ENCODE peak calls at places on chromosomes 5 and 9, in six cellular contexts. M is stomach, V is H1, P is transverse colon, K is suprapubic skin, U is K562. W is an unnamed sample.

GRCh38 chr9:98168952-98169488 is 23.4 kb downstream of the CORO2A start:
- DNase-seq in P (peak; percentile 63), K (no peak), M (peak; percentile 56), V (no peak), U (peak; percentile 73), W (no peak)

GRCh38 chr5:136729901-136730355 is 364.6 kb upstream of the TRPC7 start:
- DNase-seq in V (no peak), K (no peak), M (no peak), U (no peak), P (no peak), W (no peak)

GRCh38 chr5:79512692-79513518 is 1.0 kb downstream of the HOMER1 start:
- DNase-seq in M (no peak), U (peak; percentile 16), P (no peak), V (no peak), K (no peak), W (no peak)

GRCh38 chr5:127785098-127785927 is 82.1 kb downstream of the CCDC192 start:
- DNase-seq in V (no peak), M (no peak), U (no peak), P (no peak), K (no peak), W (no peak)

GRCh38 chr5:169265888-169266287 is 35.1 kb downstream of the SLIT3 start:
- DNase-seq in V (no peak), M (no peak), U (peak; percentile 36), K (no peak), P (no peak), W (no peak)

GRCh38 chr9:123397975-123398374 is 42.0 kb downstream of the CRB2 start:
- DNase-seq in U (no peak), V (no peak), P (no peak), K (no peak), M (no peak), W (no peak)

GRCh38 chr9:127303830-127304229 is 39.3 kb downstream of the GARNL3 start:
- DNase-seq in K (no peak), V (no peak), M (no peak), P (no peak), U (no peak), W (no peak)

GRCh38 chr5:136087961-136088871 is 44.4 kb upstream of the SMAD5 start:
- DNase-seq in P (peak; percentile 82), M (peak; percentile 76), U (peak; percentile 60), V (no peak), K (peak; percentile 75), W (peak; percentile 50)

GRCh38 chr9:73158723-73159122 is 7.1 kb downstream of the ANXA1 start:
- DNase-seq in V (no peak), M (no peak), P (no peak), K (no peak), U (no peak), W (no peak)

GRCh38 chr5:124806026-124806856 is 59.8 kb upstream of the ZNF608 start:
- DNase-seq in K (peak; percentile 69), V (peak; percentile 10), U (peak; percentile 34), M (peak; percentile 89), P (peak; percentile 86), W (peak; percentile 88)

GRCh38 chr9:37329576-37329975 is 92.9 kb upstream of the GRHPR start:
- DNase-seq in V (no peak), M (no peak), U (no peak), K (no peak), P (no peak), W (no peak)

GRCh38 chr5:15446552-15446951 is 53.4 kb upstream of the FBXL7 start:
- DNase-seq in M (no peak), U (no peak), P (no peak), K (no peak), V (no peak), W (no peak)

GRCh38 chr9:129597355-129598088 is 23.4 kb downstream of the C9orf50 start:
- DNase-seq in M (peak; percentile 92), U (no peak), K (no peak), V (no peak), P (peak; percentile 62), W (peak; percentile 95)

GRCh38 chr5:180431932-180432331 is 62.2 kb upstream of the CNOT6 start:
- DNase-seq in K (no peak), M (no peak), U (no peak), V (no peak), P (no peak), W (no peak)

GRCh38 chr5:175170899-175171298 is 273.1 kb downstream of the DRD1 start:
- DNase-seq in P (no peak), K (no peak), V (no peak), M (no peak), U (no peak), W (no peak)

GRCh38 chr9:38186372-38187115 is 117.5 kb upstream of the SHB start:
- DNase-seq in K (no peak), U (no peak), V (no peak), P (no peak), M (no peak), W (no peak)

GRCh38 chr5:98105651-98106050 is 667.8 kb upstream of the RGMB start:
- DNase-seq in V (no peak), U (no peak), M (no peak), K (no peak), P (no peak), W (no peak)

GRCh38 chr9:114225534-114226288 is 70.4 kb downstream of the COL27A1 start:
- DNase-seq in P (no peak), K (no peak), U (no peak), V (no peak), M (no peak), W (no peak)

GRCh38 chr5:156824800-156825199 is 25.3 kb upstream of the PPP1R2B start:
- DNase-seq in U (no peak), K (no peak), V (no peak), P (no peak), M (no peak), W (no peak)

GRCh38 chr5:42655982-42656660 is 100.5 kb upstream of the CCDC152 start:
- DNase-seq in P (no peak), M (no peak), U (no peak), V (no peak), K (no peak), W (no peak)

GRCh38 chr9:130780865-130781504 is 54.1 kb upstream of the ABL1 start:
- DNase-seq in K (peak; percentile 78), V (no peak), P (peak; percentile 55), M (no peak), U (no peak), W (no peak)

GRCh38 chr5:133240425-133241091 is 188.7 kb downstream of the HSPA4 start:
- DNase-seq in V (no peak), M (peak; percentile 50), U (peak; percentile 93), K (no peak), P (no peak), W (no peak)
- TF ChIP-seq EP300 in V (no peak), M (no peak), U (peak; percentile 91), K (no peak), P (no peak), W (no peak)

GRCh38 chr9:29063031-29063430 is 1489.8 kb upstream of the C9orf72 start:
- DNase-seq in K (no peak), V (no peak), P (no peak), M (no peak), U (no peak), W (no peak)

GRCh38 chr9:29062446-29062845 is 1489.2 kb upstream of the C9orf72 start:
- DNase-seq in V (no peak), K (no peak), P (no peak), M (no peak), U (no peak), W (no peak)
- TF ChIP-seq POLR2AphosphoS5 in V (no peak), K (no peak), P (no peak), M (no peak), U (no peak), W (no peak)

GRCh38 chr5:178125253-178125916 is 5.4 kb upstream of the RMND5B start:
- DNase-seq in P (no peak), V (no peak), M (no peak), K (no peak), U (no peak), W (no peak)

GRCh38 chr5:178129296-178129695 is 1.5 kb upstream of the RMND5B start:
- DNase-seq in K (no peak), M (no peak), V (no peak), P (no peak), U (no peak), W (no peak)

GRCh38 chr5:178126556-178126955 is 4.3 kb upstream of the RMND5B start:
- DNase-seq in K (no peak), M (no peak), P (no peak), V (peak; percentile 77), U (no peak), W (no peak)

GRCh38 chr5:178131446-178131996 is 707 bp downstream of the RMND5B start:
- DNase-seq in M (no peak), U (no peak), K (no peak), P (no peak), V (no peak), W (no peak)

DNA sequence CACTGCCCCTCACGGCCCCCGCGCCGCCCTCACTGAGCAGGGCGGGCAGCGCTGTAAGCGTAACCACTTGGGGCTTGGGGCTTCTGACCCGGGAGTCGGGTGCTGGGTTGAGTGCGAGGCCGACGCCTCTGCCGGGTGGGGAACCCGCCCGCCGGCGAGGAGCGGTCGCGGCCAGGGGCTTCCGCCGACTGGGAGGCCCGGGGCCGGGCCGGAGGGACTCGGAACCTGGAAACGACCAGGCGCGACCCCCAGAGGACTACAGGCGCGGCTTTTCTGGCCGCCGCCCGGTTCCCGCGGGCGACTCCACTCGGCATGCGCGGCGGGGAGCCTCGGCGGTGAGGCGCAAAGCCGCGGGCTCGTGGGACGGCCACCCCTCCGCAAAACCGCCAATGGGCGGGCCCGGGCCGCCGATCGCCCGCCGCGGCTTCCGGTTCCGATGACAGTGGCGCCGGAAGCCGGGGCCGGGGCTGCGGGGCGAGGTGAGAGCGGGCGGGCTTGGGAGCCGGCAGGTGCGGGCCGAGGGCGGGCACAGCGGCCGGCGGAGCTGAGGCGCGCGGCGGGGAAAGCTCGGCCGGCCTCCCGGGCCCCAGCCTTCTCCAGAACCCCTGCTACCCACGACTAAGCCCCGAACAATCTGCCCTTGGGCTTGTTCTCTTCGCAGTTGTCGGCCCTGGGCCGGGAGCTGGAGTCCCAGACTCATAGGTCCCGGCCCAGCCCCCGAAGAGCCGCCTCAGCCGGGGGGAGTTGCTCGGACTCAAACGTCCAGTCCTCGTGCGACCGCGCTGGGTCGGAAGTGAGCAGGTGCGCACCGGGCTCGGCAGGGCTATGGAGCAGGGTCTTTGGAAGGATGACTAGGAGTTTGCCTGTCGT is at the start of gene RMND5B:
- DNase-seq in V (no peak), P (peak; percentile 90), M (peak; percentile 90), K (peak; percentile 86), U (peak; percentile 89), W (peak; percentile 98)
- TF ChIP-seq POLR2A in V (no peak), P (peak; percentile 71), M (no peak), K (no peak), U (peak; percentile 88), W (peak; percentile 57)

DNA sequence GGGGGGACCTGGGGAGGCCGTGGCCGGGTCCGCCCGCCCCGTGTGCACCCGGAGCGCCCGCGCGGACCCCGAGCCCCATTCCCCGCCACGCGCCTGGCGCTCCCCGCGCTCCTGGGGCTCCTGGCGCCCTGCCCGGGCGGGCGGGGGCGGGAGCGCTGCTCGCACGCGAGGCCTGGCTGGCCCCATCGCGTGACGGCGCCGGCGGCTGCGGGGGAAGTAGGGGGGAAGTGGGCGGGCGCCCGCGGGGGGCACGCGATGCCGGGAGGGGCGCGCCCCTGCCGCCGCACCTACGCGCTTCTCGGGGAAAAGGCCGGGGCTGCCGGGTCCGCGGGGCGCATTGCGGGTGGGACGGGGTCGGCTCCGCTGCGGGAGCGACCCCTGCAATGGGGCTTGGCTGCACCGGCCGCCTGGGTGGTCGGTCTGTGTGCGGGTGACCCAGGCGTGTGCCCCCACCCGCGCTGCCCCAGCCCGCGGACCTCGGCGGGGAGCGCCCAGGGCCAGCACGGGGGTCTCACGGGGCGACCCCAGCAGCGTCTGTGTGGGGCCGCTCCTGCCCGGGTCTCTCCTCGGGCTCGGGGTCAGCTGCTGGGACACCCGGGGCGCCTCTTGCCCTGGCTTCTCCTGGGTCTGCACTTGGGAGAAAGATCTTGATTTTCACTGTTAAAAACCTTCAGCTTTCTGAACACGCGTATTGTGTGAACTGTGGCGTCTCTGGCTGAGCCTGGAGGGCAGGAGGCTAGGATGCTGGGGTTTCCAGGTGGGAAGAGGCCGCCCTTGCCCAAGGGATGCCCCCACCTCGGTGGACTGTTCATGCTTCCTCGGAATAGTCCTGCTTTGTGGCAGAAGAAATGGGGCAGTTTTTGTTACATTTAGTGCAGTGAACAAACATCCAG is 52.4 kb downstream of the AHRR start:
- DNase-seq in V (no peak), M (peak; percentile 56), U (peak; percentile 69), K (peak; percentile 56), P (peak; percentile 34), W (peak; percentile 43)
- TF ChIP-seq EP300 in V (no peak), M (no peak), U (no peak), K (no peak), P (no peak), W (no peak)

W was measured in upper lobe of left lung.